ENCODE peak calls at places on chromosomes 3 and 15, in five cellular contexts. Z, Q, N, M and U are unnamed samples.

GRCh38 chr15:29676961-29677402 is 145.3 kb downstream of the TJP1 start:
- DNase-seq in Z (no peak), Q (no peak), N (no peak), M (no peak), U (no peak)

GRCh38 chr15:68980786-68981185 is 33.7 kb upstream of the NOX5 start:
- DNase-seq in Z (no peak), Q (no peak), N (no peak), M (no peak), U (no peak)

GRCh38 chr3:112568642-112569041 is 6.8 kb downstream of the SLC35A5 start:
- DNase-seq in Z (no peak), Q (no peak), N (no peak), M (no peak), U (no peak)

GRCh38 chr3:11736136-11736833 is 92.6 kb upstream of the VGLL4 start:
- DNase-seq in Z (no peak), Q (no peak), N (no peak), M (no peak), U (no peak)

GRCh38 chr3:155963557-155963956 is 93.1 kb downstream of the GMPS start:
- DNase-seq in Z (no peak), Q (no peak), N (no peak), M (no peak), U (no peak)

GRCh38 chr3:195356151-195357086 is 85.5 kb upstream of the XXYLT1 start:
- DNase-seq in Z (no peak), Q (no peak), N (no peak), M (peak), U (no peak)

GRCh38 chr3:48215466-48215865 is 7.8 kb upstream of the CAMP start:
- DNase-seq in Z (no peak), Q (no peak), N (no peak), M (no peak), U (no peak)

GRCh38 chr3:52317601-52318000 is 1.5 kb downstream of the DNAH1 start:
- DNase-seq in Z (no peak), Q (no peak), N (peak), M (peak), U (peak)

GRCh38 chr15:64742385-64742784 is 33.0 kb downstream of the RBPMS2 start:
- DNase-seq in Z (no peak), Q (no peak), N (no peak), M (no peak), U (no peak)

GRCh38 chr15:87669846-87670245 is 586.7 kb downstream of the NTRK3 start:
- DNase-seq in Z (no peak), Q (no peak), N (no peak), M (no peak), U (no peak)

GRCh38 chr15:87671289-87671688 is 585.2 kb downstream of the NTRK3 start:
- DNase-seq in Z (no peak), Q (no peak), N (no peak), M (no peak), U (no peak)

GRCh38 chr15:87667643-87668042 is 588.9 kb downstream of the NTRK3 start:
- DNase-seq in Z (no peak), Q (no peak), N (no peak), M (no peak), U (no peak)

GRCh38 chr15:87672309-87672897 is 584.1 kb downstream of the NTRK3 start:
- DNase-seq in Z (peak), Q (no peak), N (no peak), M (peak), U (no peak)
- TF ChIP-seq CTCF in Z (peak), Q (no peak), N (no peak), M (peak), U (no peak)

DNA sequence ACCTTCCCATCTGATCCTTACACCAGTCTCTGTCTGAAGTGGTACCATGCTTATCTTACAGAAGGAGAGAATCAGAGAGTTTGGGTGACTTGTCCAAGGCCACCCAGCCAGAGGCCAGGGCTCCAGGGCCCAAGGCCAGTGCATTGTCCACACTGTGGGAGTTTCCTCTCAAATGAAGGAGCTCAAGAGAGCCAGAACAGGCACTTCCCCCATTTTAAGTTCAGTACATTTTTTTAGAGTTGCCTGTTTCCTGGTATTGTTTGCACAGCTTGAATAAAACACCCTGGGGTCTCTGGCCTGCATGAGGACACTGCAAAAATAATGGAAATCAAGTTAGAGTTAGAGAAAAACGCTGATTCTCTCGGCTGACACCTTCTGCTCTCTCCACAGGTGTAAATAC is 284.0 kb downstream of the SQOR start:
- DNase-seq in Z (no peak), Q (no peak), N (no peak), M (no peak), U (no peak)
- TF ChIP-seq CTCF in Z (no peak), Q (no peak), N (no peak), M (no peak), U (no peak)

GRCh38 chr3:43758826-43759225 is 68.1 kb downstream of the ABHD5 start:
- DNase-seq in Z (no peak), Q (no peak), N (no peak), M (peak), U (no peak)

GRCh38 chr3:43762486-43762885 is 71.7 kb downstream of the ABHD5 start:
- DNase-seq in Z (no peak), Q (no peak), N (no peak), M (no peak), U (no peak)

GRCh38 chr3:43760951-43761350 is 70.2 kb downstream of the ABHD5 start:
- DNase-seq in Z (no peak), Q (no peak), N (no peak), M (no peak), U (no peak)

GRCh38 chr3:43757613-43758012 is 66.9 kb downstream of the ABHD5 start:
- DNase-seq in Z (no peak), Q (no peak), N (no peak), M (no peak), U (no peak)

GRCh38 chr3:43759297-43759782 is 68.6 kb downstream of the ABHD5 start:
- DNase-seq in Z (peak), Q (no peak), N (no peak), M (peak), U (no peak)
- TF ChIP-seq CTCF in Z (peak), Q (no peak), N (peak), M (peak), U (peak)

DNA sequence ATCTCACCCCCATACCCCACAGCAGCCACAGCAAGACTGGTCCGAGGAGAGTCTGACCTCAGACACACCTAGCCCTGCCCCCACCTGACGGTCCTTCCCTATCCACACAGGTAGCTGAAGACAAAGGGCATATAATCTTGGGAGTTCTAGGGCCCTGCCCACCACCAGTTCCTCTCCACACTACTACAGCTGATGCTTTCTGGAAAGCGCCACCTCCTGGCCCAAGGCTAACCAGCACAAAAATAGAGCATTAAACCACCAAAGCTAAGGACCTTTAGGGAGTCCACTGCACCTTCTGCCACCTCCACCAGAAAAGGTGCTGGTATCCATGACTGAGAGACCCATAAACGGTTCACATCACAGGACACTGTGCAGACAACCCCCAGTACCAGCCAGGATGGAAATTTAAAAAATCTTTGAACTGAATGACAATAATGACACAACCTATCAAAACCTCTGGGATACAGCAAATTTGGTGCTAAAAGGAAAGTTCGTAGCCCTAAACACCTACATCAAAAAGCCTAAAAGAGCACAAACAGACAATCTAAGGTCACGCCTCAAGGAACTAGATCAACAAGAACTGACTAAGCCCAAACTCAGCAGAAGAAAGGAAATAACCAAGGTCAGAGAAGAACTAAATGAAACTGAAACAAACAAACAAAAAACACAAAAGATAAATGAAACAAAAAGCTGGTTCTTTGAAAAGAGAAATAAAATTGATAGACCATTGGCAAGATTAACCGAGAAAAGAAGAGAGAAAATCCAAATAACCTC is 122.1 kb upstream of the TPRG1 start:
- DNase-seq in Z (no peak), Q (no peak), N (peak), M (peak), U (no peak)
- TF ChIP-seq CTCF in Z (no peak), Q (peak), N (no peak), M (peak), U (peak)

GRCh38 chr3:126259411-126260391 is 79.3 kb upstream of the ALDH1L1 start:
- DNase-seq in Z (no peak), Q (peak), N (no peak), M (peak), U (no peak)
- TF ChIP-seq CTCF in Z (peak), Q (peak), N (no peak), M (peak), U (peak)

DNA sequence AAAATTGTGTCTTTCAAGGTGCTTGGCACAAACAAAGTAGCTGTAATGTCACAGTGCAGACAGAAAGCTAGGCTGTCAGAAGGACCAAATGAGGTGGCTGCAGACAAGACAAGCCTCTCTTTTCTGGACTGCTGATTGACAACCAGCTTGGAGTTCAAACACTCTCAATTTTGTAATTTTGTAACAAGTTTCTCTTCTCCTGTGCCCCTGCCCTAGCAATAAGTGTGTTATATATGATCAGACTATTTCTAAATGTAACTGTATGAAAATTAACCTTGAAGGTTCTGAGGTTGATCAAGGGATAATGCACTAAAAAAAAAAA is 172.0 kb downstream of the P3H2 start:
- DNase-seq in Z (no peak), Q (no peak), N (no peak), M (no peak), U (no peak)
- TF ChIP-seq CTCF in Z (no peak), Q (no peak), N (no peak), M (no peak), U (no peak)

GRCh38 chr3:22908974-22909507 is 294.1 kb upstream of the UBE2E2 start:
- DNase-seq in Z (no peak), Q (no peak), N (no peak), M (peak), U (no peak)
- TF ChIP-seq CTCF in Z (no peak), Q (no peak), N (no peak), M (peak), U (no peak)

GRCh38 chr3:144770813-144771400 is 799.3 kb downstream of the DIPK2A start:
- DNase-seq in Z (peak), Q (peak), N (no peak), M (peak), U (no peak)
- TF ChIP-seq CTCF in Z (peak), Q (no peak), N (no peak), M (peak), U (peak)

GRCh38 chr3:39383913-39384664 is 919 bp downstream of the SLC25A38 start:
- DNase-seq in Z (peak), Q (peak), N (peak), M (peak), U (peak)
- TF ChIP-seq CTCF in Z (no peak), Q (no peak), N (no peak), M (no peak), U (no peak)

GRCh38 chr3:38646062-38646461 is 3.4 kb downstream of the SCN5A start:
- DNase-seq in Z (no peak), Q (no peak), N (no peak), M (no peak), U (peak)

GRCh38 chr3:38647217-38647970 is 2.1 kb downstream of the SCN5A start:
- DNase-seq in Z (no peak), Q (no peak), N (no peak), M (no peak), U (no peak)

GRCh38 chr3:38648024-38648658 is 1.3 kb downstream of the SCN5A start:
- DNase-seq in Z (no peak), Q (no peak), N (no peak), M (no peak), U (no peak)

GRCh38 chr3:38645601-38646000 is 3.9 kb downstream of the SCN5A start:
- DNase-seq in Z (no peak), Q (no peak), N (no peak), M (no peak), U (peak)

DNA sequence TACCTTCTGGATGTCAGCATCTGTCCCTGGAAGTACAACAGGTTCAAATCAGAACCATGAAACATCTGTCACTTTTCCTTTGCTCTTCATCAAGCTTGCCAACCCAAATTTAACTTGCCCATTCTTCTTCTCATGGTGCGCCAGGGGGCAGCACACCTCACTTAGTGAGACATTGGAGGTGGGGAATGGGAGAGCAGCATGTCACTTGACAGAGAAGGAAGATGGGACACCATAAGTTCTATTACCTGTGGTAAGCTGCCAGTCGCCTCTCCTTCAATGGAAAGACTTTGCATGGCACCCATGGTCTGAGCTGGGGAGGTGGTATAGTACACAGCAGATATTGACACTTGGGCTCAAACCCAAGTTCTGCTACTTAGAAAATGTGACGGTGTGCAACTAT is 2.9 kb downstream of the SCN5A start:
- DNase-seq in Z (no peak), Q (peak), N (no peak), M (peak), U (peak)
- TF ChIP-seq CTCF in Z (peak), Q (peak), N (no peak), M (peak), U (peak)